ENCODE peak calls at places on chromosomes 11 and 22, in four cellular contexts. One of them, this sample, is unnamed.

GRCh38 chr11:33708970-33709369 is 8.3 kb upstream of the C11orf91 start:
- DNase-seq in T1000: no peak
- DNase-seq in astrocyte of the cerebellum: no peak
- DNase-seq in T-cell: no peak
- DNase-seq in this sample: no peak

GRCh38 chr11:78586452-78587046 is 11.9 kb upstream of the NARS2 start:
- DNase-seq in T-cell: no peak
- DNase-seq in T1000: no peak
- DNase-seq in astrocyte of the cerebellum: no peak
- DNase-seq in this sample: no peak

GRCh38 chr22:26669060-26669481 is 11.7 kb downstream of the MIAT start:
- DNase-seq in astrocyte of the cerebellum: no peak
- DNase-seq in T1000: no peak
- DNase-seq in T-cell: no peak
- DNase-seq in this sample: no peak

GRCh38 chr11:12822623-12823022 is 148.4 kb downstream of the TEAD1 start:
- DNase-seq in T-cell: no peak
- DNase-seq in astrocyte of the cerebellum: no peak
- DNase-seq in T1000: no peak
- DNase-seq in this sample: no peak

GRCh38 chr11:19557720-19558140 is 154.9 kb upstream of the NAV2 start:
- DNase-seq in T1000: peak
- DNase-seq in astrocyte of the cerebellum: no peak
- DNase-seq in T-cell: peak
- DNase-seq in this sample: peak

GRCh38 chr22:45968751-45969413 is 8.1 kb downstream of the WNT7B start:
- DNase-seq in T-cell: no peak
- DNase-seq in T1000: peak
- DNase-seq in astrocyte of the cerebellum: peak
- DNase-seq in this sample: peak

GRCh38 chr11:18203723-18204122 is 31.1 kb downstream of the MRGPRX4 start:
- DNase-seq in T1000: no peak
- DNase-seq in T-cell: no peak
- DNase-seq in astrocyte of the cerebellum: no peak
- DNase-seq in this sample: no peak

GRCh38 chr11:130588471-130588870 is 140.0 kb downstream of the ADAMTS15 start:
- DNase-seq in T1000: no peak
- DNase-seq in T-cell: no peak
- DNase-seq in astrocyte of the cerebellum: no peak
- DNase-seq in this sample: no peak

GRCh38 chr11:46392421-46393230 is 1.1 kb upstream of the CHRM4 start:
- DNase-seq in T-cell: peak
- DNase-seq in T1000: peak
- DNase-seq in astrocyte of the cerebellum: peak
- DNase-seq in this sample: no peak

GRCh38 chr22:35777335-35777975 is 59.8 kb downstream of the APOL5 start:
- DNase-seq in T1000: no peak
- DNase-seq in T-cell: no peak
- DNase-seq in astrocyte of the cerebellum: peak
- DNase-seq in this sample: peak

GRCh38 chr11:120336641-120337132 is 474 bp downstream of the ARHGEF12 start:
- DNase-seq in astrocyte of the cerebellum: no peak
- DNase-seq in T1000: peak
- DNase-seq in T-cell: no peak
- DNase-seq in this sample: no peak

GRCh38 chr11:33931032-33931431 is 39.2 kb upstream of the LMO2 start:
- DNase-seq in astrocyte of the cerebellum: no peak
- DNase-seq in T1000: no peak
- DNase-seq in T-cell: no peak
- DNase-seq in this sample: no peak

GRCh38 chr11:70734911-70735310 is 336.6 kb downstream of the CTTN start:
- DNase-seq in astrocyte of the cerebellum: no peak
- DNase-seq in T1000: no peak
- DNase-seq in T-cell: no peak
- DNase-seq in this sample: no peak

GRCh38 chr22:27317961-27318360 is 483.6 kb downstream of the MN1 start:
- DNase-seq in astrocyte of the cerebellum: no peak
- DNase-seq in T-cell: no peak
- DNase-seq in T1000: no peak
- DNase-seq in this sample: no peak

GRCh38 chr11:106644824-106645223 is 373.5 kb downstream of the GUCY1A2 start:
- DNase-seq in T1000: no peak
- DNase-seq in T-cell: no peak
- DNase-seq in astrocyte of the cerebellum: no peak
- DNase-seq in this sample: no peak

GRCh38 chr11:9643751-9644150 is 20.1 kb upstream of the SWAP70 start:
- DNase-seq in astrocyte of the cerebellum: no peak
- DNase-seq in T-cell: no peak
- DNase-seq in T1000: no peak
- DNase-seq in this sample: no peak

GRCh38 chr11:8779107-8779506 is 96.5 kb downstream of the RPL27A start:
- DNase-seq in T-cell: no peak
- DNase-seq in astrocyte of the cerebellum: no peak
- DNase-seq in T1000: no peak
- DNase-seq in this sample: no peak

GRCh38 chr11:92269021-92269420 is 44.4 kb downstream of the FAT3 start:
- DNase-seq in astrocyte of the cerebellum: peak
- DNase-seq in T-cell: no peak
- DNase-seq in T1000: no peak
- DNase-seq in this sample: peak

GRCh38 chr11:72238040-72238450 is 5.9 kb downstream of the PHOX2A start:
- DNase-seq in T1000: peak
- DNase-seq in T-cell: peak
- DNase-seq in astrocyte of the cerebellum: peak
- DNase-seq in this sample: peak

GRCh38 chr22:36971305-36971704 is 47.9 kb downstream of the TST start:
- DNase-seq in astrocyte of the cerebellum: no peak
- DNase-seq in T-cell: no peak
- DNase-seq in T1000: no peak
- DNase-seq in this sample: no peak

GRCh38 chr11:123653997-123654565 is 343 bp downstream of the SCN3B start:
- DNase-seq in astrocyte of the cerebellum: no peak
- DNase-seq in T1000: no peak
- DNase-seq in T-cell: peak
- DNase-seq in this sample: peak

GRCh38 chr22:41620646-41621098 is at the start of gene DESI1:
- DNase-seq in T-cell: no peak
- DNase-seq in astrocyte of the cerebellum: no peak
- DNase-seq in T1000: no peak
- DNase-seq in this sample: no peak